ENCODE peak calls at places on chromosome 12, in five cellular contexts. One of them, this sample, is unnamed.

GRCh38 chr12:82695531-82695930 is 8.8 kb downstream of the TMTC2 start:
- DNase-seq in fibroblast of lung: no peak
- DNase-seq in CD8-positive, alpha-beta memory T cell: no peak
- DNase-seq in AG04450: no peak
- DNase-seq in HuH-7.5: no peak
- DNase-seq in this sample: no peak

GRCh38 chr12:85923767-85924331 is 49.8 kb downstream of the NTS start:
- DNase-seq in fibroblast of lung: peak
- DNase-seq in AG04450: no peak
- DNase-seq in CD8-positive, alpha-beta memory T cell: no peak
- DNase-seq in HuH-7.5: no peak
- DNase-seq in this sample: peak

GRCh38 chr12:116708826-116709756 is 28.8 kb downstream of the SPRING1 start:
- DNase-seq in HuH-7.5: no peak
- DNase-seq in CD8-positive, alpha-beta memory T cell: peak
- DNase-seq in AG04450: no peak
- DNase-seq in fibroblast of lung: peak
- DNase-seq in this sample: no peak

GRCh38 chr12:20374775-20375174 is 6.4 kb downstream of the PDE3A start:
- DNase-seq in HuH-7.5: no peak
- DNase-seq in CD8-positive, alpha-beta memory T cell: no peak
- DNase-seq in fibroblast of lung: no peak
- DNase-seq in AG04450: no peak
- DNase-seq in this sample: no peak

GRCh38 chr12:79897617-79898016 is 37.3 kb downstream of the PPP1R12A start:
- DNase-seq in fibroblast of lung: peak
- DNase-seq in HuH-7.5: no peak
- DNase-seq in AG04450: peak
- DNase-seq in CD8-positive, alpha-beta memory T cell: no peak
- DNase-seq in this sample: peak

GRCh38 chr12:105330938-105331804 is 680 bp downstream of the C12orf75 start:
- DNase-seq in fibroblast of lung: peak
- DNase-seq in AG04450: no peak
- DNase-seq in HuH-7.5: peak
- DNase-seq in CD8-positive, alpha-beta memory T cell: no peak
- DNase-seq in this sample: no peak

GRCh38 chr12:6199211-6199530 is 1.0 kb upstream of the CD9 start:
- DNase-seq in fibroblast of lung: no peak
- DNase-seq in HuH-7.5: no peak
- DNase-seq in CD8-positive, alpha-beta memory T cell: no peak
- DNase-seq in AG04450: no peak
- DNase-seq in this sample: no peak

GRCh38 chr12:56271031-56271430 is 4.3 kb downstream of the COQ10A start:
- DNase-seq in HuH-7.5: no peak
- DNase-seq in fibroblast of lung: peak
- DNase-seq in CD8-positive, alpha-beta memory T cell: no peak
- DNase-seq in AG04450: no peak
- DNase-seq in this sample: no peak

GRCh38 chr12:43740511-43741100 is 18.0 kb downstream of the PUS7L start:
- DNase-seq in fibroblast of lung: no peak
- DNase-seq in AG04450: no peak
- DNase-seq in CD8-positive, alpha-beta memory T cell: no peak
- DNase-seq in HuH-7.5: no peak
- DNase-seq in this sample: no peak

This sample was measured in kidney glomerular epithelial cell.